ENCODE peak calls at places on chromosomes 2 and 18, in five cellular contexts. K is endothelial cell, B is hepatocyte, E is bronchial epithelial cell, U is Calu3. N is an unnamed sample.

GRCh38 chr2:203603451-203604389 is 68.6 kb upstream of the RAPH1 start:
- DNase-seq in K (no peak), B (no peak), U (no peak), E (no peak), N (no peak)

GRCh38 chr2:48346124-48346536 is 183.8 kb upstream of the STON1 start:
- DNase-seq in E (no peak), B (peak; percentile 55), K (no peak), U (no peak), N (peak; percentile 73)

GRCh38 chr2:36366491-36367120 is 11.0 kb downstream of the CRIM1 start:
- DNase-seq in U (no peak), B (no peak), E (no peak), K (no peak), N (peak; percentile 43)

GRCh38 chr18:1371724-1372123 is 467.1 kb downstream of the ADCYAP1 start:
- DNase-seq in E (no peak), K (no peak), B (no peak), U (no peak), N (no peak)

GRCh38 chr2:147482590-147483292 is 362.1 kb upstream of the ACVR2A start:
- DNase-seq in U (no peak), K (no peak), E (no peak), B (no peak), N (no peak)

GRCh38 chr2:240396623-240397541 is 38.6 kb upstream of the GPC1 start:
- DNase-seq in U (no peak), E (no peak), K (no peak), B (no peak), N (no peak)

GRCh38 chr2:178241852-178242551 is 47.7 kb downstream of the OSBPL6 start:
- DNase-seq in B (peak; percentile 61), U (peak; percentile 29), E (peak; percentile 91), K (no peak), N (peak; percentile 96)

GRCh38 chr18:58599106-58599505 is 29.8 kb downstream of the ALPK2 start:
- DNase-seq in K (no peak), E (peak; percentile 35), U (no peak), B (no peak), N (peak; percentile 27)

GRCh38 chr18:8706981-8707940 is 1.9 kb downstream of the MTCL1 start:
- DNase-seq in U (peak; percentile 70), B (peak; percentile 78), E (peak; percentile 52), K (peak; percentile 50), N (no peak)
- TF ChIP-seq CTCF in U (peak; percentile 47), B (peak; percentile 32), E (peak; percentile 51), K (no peak), N (no peak)

DNA sequence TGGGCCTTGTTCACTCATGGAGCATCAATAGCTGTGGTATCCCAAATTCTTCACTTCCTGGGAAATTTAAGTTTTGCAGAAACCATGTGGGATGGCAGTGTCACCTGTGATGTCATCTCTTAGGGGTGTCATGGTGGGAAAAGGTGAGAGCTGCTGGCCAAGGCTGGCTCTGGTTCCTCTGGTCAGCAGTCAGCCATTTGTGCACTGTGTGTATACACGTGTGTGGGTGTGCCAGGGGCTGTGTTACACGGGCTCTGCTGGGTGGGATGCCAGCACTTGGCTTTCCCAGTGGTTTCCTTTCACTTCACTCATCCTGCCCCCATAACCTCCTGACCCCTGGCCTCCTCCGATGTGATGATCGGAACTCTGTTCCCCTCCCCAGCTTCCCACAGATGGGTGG is 21.3 kb downstream of the SAG start:
- DNase-seq in E (no peak), B (no peak), K (no peak), U (no peak), N (no peak)
- TF ChIP-seq CTCF in E (no peak), B (no peak), K (no peak), U (no peak), N (no peak)

GRCh38 chr2:232134939-232135338 is 173.4 kb downstream of the DIS3L2 start:
- DNase-seq in B (no peak), K (no peak), U (no peak), E (peak; percentile 90), N (peak; percentile 21)

GRCh38 chr2:232137346-232137745 is 175.8 kb downstream of the DIS3L2 start:
- DNase-seq in E (peak; percentile 68), K (no peak), B (no peak), U (no peak), N (no peak)

GRCh38 chr2:232129483-232129882 is 168.0 kb downstream of the DIS3L2 start:
- DNase-seq in B (no peak), U (no peak), K (no peak), E (no peak), N (no peak)

GRCh38 chr2:232132179-232132578 is 170.7 kb downstream of the DIS3L2 start:
- DNase-seq in U (no peak), K (no peak), E (peak; percentile 35), B (no peak), N (no peak)

GRCh38 chr2:232133078-232133477 is 171.6 kb downstream of the DIS3L2 start:
- DNase-seq in E (no peak), B (no peak), U (peak; percentile 12), K (no peak), N (no peak)
- TF ChIP-seq CTCF in E (peak; percentile 11), B (no peak), U (no peak), K (peak; percentile 50), N (no peak)

GRCh38 chr2:43219383-43220228 is 6.8 kb downstream of the ZFP36L2 start:
- DNase-seq in E (peak; percentile 71), K (peak; percentile 53), U (peak; percentile 91), B (peak; percentile 92), N (peak; percentile 88)
- TF ChIP-seq CTCF in E (no peak), K (no peak), U (no peak), B (no peak), N (no peak)

DNA sequence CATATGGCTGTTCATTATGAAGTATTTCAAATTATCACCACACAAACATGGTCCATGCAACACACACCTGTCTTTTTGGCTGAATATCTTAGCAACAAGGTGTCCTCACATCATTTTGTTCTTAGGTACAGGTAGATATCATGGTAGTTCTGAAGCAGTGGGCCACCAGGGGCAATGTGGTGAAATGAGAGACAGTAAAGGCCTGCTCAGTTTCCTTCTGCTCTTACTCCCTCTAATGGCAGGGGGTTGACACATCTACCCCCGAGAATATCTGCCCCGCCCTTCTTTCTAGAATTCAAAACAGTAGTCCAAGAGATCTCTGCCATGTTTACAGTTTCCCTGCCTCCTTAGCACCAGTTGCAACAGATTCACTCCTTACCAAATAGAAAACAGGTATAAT is 147.0 kb upstream of the KLHL14 start:
- DNase-seq in E (peak; percentile 49), K (peak; percentile 54), U (peak; percentile 63), B (peak; percentile 55), N (peak; percentile 53)
- TF ChIP-seq CTCF in E (peak; percentile 43), K (peak; percentile 52), U (peak; percentile 52), B (peak; percentile 30), N (peak; percentile 24)

GRCh38 chr2:196479350-196479749 is 160.2 kb upstream of the CCDC150 start:
- DNase-seq in E (peak; percentile 39), B (no peak), U (no peak), K (no peak), N (peak; percentile 67)
- TF ChIP-seq CTCF in E (no peak), B (no peak), U (no peak), K (no peak), N (no peak)

N was measured in MCF 10A.